ENCODE peak calls at places on chromosome 20, in nine cellular contexts. B is fibroblast of mammary gland; V is Calu3; G is cardiac muscle cell; D is CD4-positive, alpha-beta T cell; H is stromal cell of bone marrow; I is heart left ventricle; M is effector memory CD8-positive, alpha-beta T cell; C is T-helper 9 cell. K is an unnamed sample.

GRCh38 chr20:63011798-63012197 is 5.0 kb upstream of the BHLHE23 start:
- DNase-seq in B (no peak), V (no peak), G (no peak), D (no peak), H (no peak), I (no peak), M (no peak), C (no peak), K (no peak)

GRCh38 chr20:16391003-16391402 is 182.2 kb downstream of the KIF16B start:
- DNase-seq in B (no peak), V (no peak), G (no peak), D (no peak), H (no peak), I (no peak), M (no peak), C (no peak), K (no peak)

GRCh38 chr20:46406986-46407670 is 713 bp upstream of the ELMO2 start:
- DNase-seq in B (no peak), V (peak), G (peak), D (peak), H (no peak), I (peak), M (peak), C (peak), K (no peak)

GRCh38 chr20:10670521-10671220 is 3.1 kb downstream of the JAG1 start:
- DNase-seq in B (no peak), V (no peak), G (no peak), D (no peak), H (no peak), I (no peak), M (no peak), C (no peak), K (no peak)

GRCh38 chr20:41339957-41340326 is 679 bp upstream of the LPIN3 start:
- DNase-seq in B (peak), V (peak), G (peak), D (peak), H (peak), I (peak), M (peak), C (peak), K (peak)

GRCh38 chr20:50848341-50848808 is 53.5 kb downstream of the BCAS4 start:
- DNase-seq in B (peak), V (no peak), G (peak), D (no peak), H (no peak), I (peak), M (no peak), C (no peak), K (no peak)

GRCh38 chr20:31746068-31746878 is 7.2 kb downstream of the TPX2 start:
- DNase-seq in B (no peak), V (no peak), G (no peak), D (no peak), H (no peak), I (no peak), M (no peak), C (no peak), K (no peak)

GRCh38 chr20:3383878-3384495 is 23.5 kb downstream of the DNAAF9 start:
- DNase-seq in B (no peak), V (no peak), G (no peak), D (no peak), H (no peak), I (no peak), M (no peak), C (no peak), K (no peak)

GRCh38 chr20:58310291-58310782 is 822 bp downstream of the RAB22A start:
- DNase-seq in B (peak), V (no peak), G (no peak), D (no peak), H (no peak), I (no peak), M (no peak), C (no peak), K (no peak)

GRCh38 chr20:38873050-38873581 is 53.1 kb upstream of the FAM83D start:
- DNase-seq in B (no peak), V (no peak), G (no peak), D (peak), H (no peak), I (no peak), M (peak), C (peak), K (no peak)

K was measured in brain microvascular endothelial cell.